ENCODE peak calls at places on chromosomes 3 and 15, in ten cellular contexts. Y, M, G, R, T, P, Q, X, S and N are unnamed samples. For H3K4me1, the result is how much of the 10 kb centered on the place peaks cover.

GRCh38 chr15:71237456-71238188 is 122.4 kb downstream of the THSD4 start:
- DNase-seq in Q (no peak), P (no peak), Y (no peak), S (no peak), R (no peak), T (no peak), X (no peak), M (peak), G (peak), N (no peak)

GRCh38 chr3:113096158-113096893 is 105.5 kb downstream of the GTPBP8 start:
- DNase-seq in P (no peak), Y (no peak), M (no peak), T (no peak), S (no peak), G (no peak), R (no peak), X (no peak), Q (no peak), N (no peak)

GRCh38 chr3:80190051-80190450 is 422.3 kb upstream of the ROBO1 start:
- DNase-seq in Q (no peak), X (no peak), Y (no peak), M (no peak), P (no peak), G (no peak), S (no peak), R (no peak), T (no peak), N (no peak)

GRCh38 chr3:45988804-45989203 is 6.8 kb downstream of the FYCO1 start:
- DNase-seq in Y (no peak), Q (no peak), M (no peak), T (no peak), X (no peak), R (no peak), P (no peak), G (no peak), S (no peak), N (no peak)

GRCh38 chr3:48012659-48013058 is 3.6 kb downstream of the MAP4 start:
- DNase-seq in M (no peak), Q (no peak), R (no peak), G (no peak), P (no peak), X (no peak), S (no peak), Y (no peak), T (no peak), N (no peak)

GRCh38 chr3:67526246-67526645 is 128.2 kb downstream of the SUCLG2 start:
- DNase-seq in X (no peak), G (no peak), R (no peak), S (no peak), Q (no peak), Y (no peak), P (no peak), T (no peak), M (no peak), N (no peak)

GRCh38 chr3:30225021-30225420 is 381.4 kb upstream of the TGFBR2 start:
- DNase-seq in Y (no peak), Q (no peak), G (no peak), R (no peak), P (no peak), M (no peak), T (no peak), X (no peak), S (no peak), N (no peak)

GRCh38 chr3:171526146-171526545 is 65.9 kb upstream of the TNIK start:
- DNase-seq in Y (no peak), T (no peak), S (no peak), P (no peak), X (no peak), Q (no peak), G (no peak), R (no peak), M (no peak), N (no peak)

GRCh38 chr3:11499144-11499543 is 144.6 kb downstream of the VGLL4 start:
- DNase-seq in Y (no peak), Q (no peak), P (no peak), T (no peak), G (no peak), M (no peak), S (no peak), R (no peak), X (no peak), N (no peak)

GRCh38 chr3:138219255-138219654 is 32.2 kb downstream of the ARMC8 start:
- DNase-seq in P (no peak), Q (no peak), M (no peak), S (no peak), Y (no peak), G (no peak), X (no peak), T (no peak), R (no peak), N (no peak)

GRCh38 chr15:87357608-87358007 is 898.9 kb downstream of the NTRK3 start:
- DNase-seq in M (no peak), T (no peak), Y (no peak), Q (no peak), R (no peak), G (no peak), X (no peak), S (no peak), P (no peak), N (no peak)

GRCh38 chr3:52742418-52743041 is 28.2 kb downstream of the NEK4 start:
- DNase-seq in R (no peak), S (no peak), G (no peak), Y (no peak), T (no peak), M (no peak), P (no peak), X (no peak), Q (no peak), N (no peak)

GRCh38 chr15:40595219-40595618 is 1.2 kb downstream of the KNL1 start:
- DNase-seq in P (no peak), R (no peak), T (no peak), S (no peak), X (no peak), Q (peak), Y (no peak), G (no peak), M (no peak), N (no peak)

GRCh38 chr3:17054301-17054700 is 169.5 kb downstream of the PLCL2 start:
- DNase-seq in Y (no peak), P (no peak), X (no peak), Q (no peak), T (no peak), R (no peak), S (no peak), G (no peak), M (no peak), N (no peak)

GRCh38 chr3:141686477-141687280 is 51.4 kb upstream of the RNF7 start:
- DNase-seq in M (peak), P (peak), Q (no peak), G (peak), Y (no peak), T (peak), R (no peak), X (peak), S (peak), N (peak)

GRCh38 chr15:89430530-89431341 is 65.6 kb downstream of the RHCG start:
- DNase-seq in X (peak), T (peak), M (peak), Q (peak), R (no peak), S (peak), Y (peak), G (peak), P (peak), N (peak)
- TF ChIP-seq POLR2AphosphoS5 in X (peak), T (peak), M (no peak), Q (no peak), R (no peak), S (no peak), Y (no peak), G (no peak), P (no peak), N (no peak)

GRCh38 chr15:45628136-45628535 is 6.7 kb upstream of the SQOR start:
- DNase-seq in S (no peak), T (no peak), G (no peak), R (no peak), X (no peak), Q (no peak), Y (no peak), M (no peak), P (no peak), N (no peak)
- H3K4me1 ChIP-seq in S (under half), T (under half), G (under half), R (under half), X (under half), Q (under half), Y (under half), M (under half), P (under half), N (under half)

DNA sequence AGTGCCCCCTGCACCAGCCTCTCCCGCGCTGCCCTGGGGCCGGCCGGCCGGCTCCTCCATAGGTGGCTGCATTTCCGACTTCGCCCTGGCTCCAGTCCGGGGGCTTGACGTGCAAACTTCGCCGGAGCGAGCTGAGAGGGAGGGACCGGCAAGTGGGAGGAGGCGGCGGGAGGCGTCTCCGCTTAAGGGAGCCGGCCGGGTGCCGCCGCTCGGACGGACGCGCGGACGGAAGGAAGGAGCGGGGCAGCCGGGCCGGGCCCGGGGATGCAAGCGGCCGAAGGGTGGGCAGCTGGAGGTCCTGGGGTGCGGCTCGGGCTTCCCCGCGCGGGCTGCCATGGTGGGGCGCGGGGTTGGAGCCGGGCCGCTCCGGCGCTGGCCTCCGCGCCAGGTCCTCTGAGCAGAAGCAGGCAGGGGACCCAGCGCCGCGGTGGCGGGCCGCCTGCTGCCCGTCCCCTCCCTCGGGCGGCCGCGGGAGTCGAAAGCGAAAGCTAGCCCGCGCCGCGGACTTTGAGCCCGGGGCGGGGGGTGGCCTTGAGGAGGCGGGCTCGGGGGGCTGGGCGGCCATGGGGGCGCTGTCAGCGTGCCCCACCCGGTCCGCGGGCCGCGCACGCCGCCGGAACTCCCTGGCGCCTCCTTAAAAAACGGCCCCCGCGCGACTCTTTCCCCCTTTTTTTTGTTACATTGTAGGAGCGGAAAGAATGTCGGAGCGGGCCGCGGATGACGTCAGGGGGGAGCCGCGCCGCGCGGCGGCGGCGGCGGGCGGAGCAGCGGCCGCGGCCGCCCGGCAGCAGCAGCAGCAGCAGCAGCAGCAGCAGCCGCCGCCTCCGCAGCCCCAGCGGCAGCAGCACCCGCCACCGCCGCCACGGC is at the start of gene SCAANT1:
- DNase-seq in Y (peak), G (peak), M (peak), R (peak), X (peak), P (peak), S (peak), T (peak), Q (peak), N (peak)
- TF ChIP-seq POLR2A in Y (no peak), G (peak), M (no peak), R (peak), X (peak), P (peak), S (peak), T (no peak), Q (peak), N (peak)

GRCh38 chr15:91561371-91562100 is 292.0 kb upstream of the SLCO3A1 start:
- DNase-seq in S (peak), X (no peak), Q (no peak), P (peak), R (no peak), T (no peak), Y (no peak), M (no peak), G (no peak), N (no peak)
- TF ChIP-seq POLR2AphosphoS5 in S (peak), X (no peak), Q (peak), P (peak), R (no peak), T (no peak), Y (no peak), M (no peak), G (no peak), N (no peak)

GRCh38 chr3:127134466-127134865 is 58.5 kb upstream of the PRR23E start:
- DNase-seq in G (no peak), M (no peak), T (no peak), S (no peak), Y (no peak), P (no peak), Q (no peak), X (no peak), R (no peak), N (no peak)
- H3K4me1 ChIP-seq in G (under half), M (under half), T (under half), S (under half), Y (under half), P (under half), Q (under half), X (under half), R (under half), N (under half)

DNA sequence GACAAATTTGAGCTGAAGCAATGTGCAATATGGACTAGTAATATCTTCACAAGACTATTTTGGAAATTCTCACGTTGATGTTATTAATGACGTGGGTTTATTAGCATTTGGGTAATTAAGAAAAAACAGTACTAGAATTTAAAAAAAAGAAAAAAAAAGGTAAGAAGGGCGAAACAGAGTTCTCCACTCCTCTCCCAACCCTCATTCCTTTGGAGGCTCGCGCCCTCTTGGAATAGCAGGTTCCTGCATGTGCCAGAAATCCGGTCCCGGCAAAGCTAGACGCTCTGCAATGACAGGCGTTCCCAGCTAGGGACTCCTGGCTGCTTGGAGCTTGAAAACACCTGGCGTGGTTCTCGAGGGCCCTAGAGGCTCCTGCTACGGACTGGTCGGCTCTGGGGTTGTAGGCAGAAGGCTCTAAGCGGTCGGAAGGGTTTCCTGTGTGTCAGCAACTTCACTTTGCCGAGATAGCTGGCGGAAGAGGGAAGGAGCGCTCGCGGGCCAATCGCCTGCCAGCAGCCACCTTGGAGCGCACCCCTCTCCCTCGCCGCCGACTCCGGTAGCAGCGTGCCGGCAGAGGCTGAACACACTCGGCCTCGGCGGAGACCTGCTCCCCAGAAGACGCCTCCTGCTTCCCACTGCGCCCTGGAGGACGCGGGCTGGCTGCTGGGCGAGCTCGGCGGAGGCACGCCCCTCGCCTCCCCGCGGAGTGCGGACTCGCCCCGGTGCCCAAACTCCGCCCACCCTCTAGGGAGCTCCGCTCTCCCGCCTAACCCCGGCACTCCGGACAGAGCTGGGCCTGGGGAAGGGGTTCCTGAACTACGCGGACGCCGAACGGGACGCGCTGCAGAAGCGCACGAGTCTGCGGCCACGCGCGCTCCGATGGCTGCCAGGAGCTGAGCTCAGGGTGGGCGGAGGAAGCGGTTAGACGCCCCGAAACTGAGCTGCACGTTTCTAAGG is at the start of gene P2RY1:
- DNase-seq in M (peak), G (peak), X (peak), T (peak), Q (no peak), R (peak), Y (peak), S (peak), P (no peak), N (peak)
- TF ChIP-seq POLR2A in M (no peak), G (peak), X (peak), T (peak), Q (no peak), R (peak), Y (no peak), S (peak), P (no peak), N (no peak)